ENCODE peak calls at places on chromosomes 16 and 17, in seven cellular contexts. L is NAMALWA, T is NCI-H1048, M is sigmoid colon, Q is fibroblast of pulmonary artery, J is ACHN, G is NCI-H1417. K is an unnamed sample.

GRCh38 chr16:67179421-67180080 is 4.2 kb downstream of the MATCAP1 start:
- DNase-seq in L (peak; percentile 53), T (no peak), M (no peak), Q (no peak), J (peak; percentile 53), G (no peak), K (peak; percentile 49)

GRCh38 chr17:69314246-69315030 is 12.5 kb downstream of the ABCA5 start:
- DNase-seq in L (no peak), T (no peak), M (no peak), Q (no peak), J (no peak), G (peak; percentile 60), K (no peak)

GRCh38 chr17:74780443-74781238 is 4.5 kb upstream of the NAT9 start:
- DNase-seq in L (peak; percentile 88), T (no peak), M (no peak), Q (no peak), J (peak; percentile 74), G (peak; percentile 9), K (peak; percentile 78)

GRCh38 chr17:66038125-66038524 is 153.8 kb downstream of the CEP112 start:
- DNase-seq in L (no peak), T (no peak), M (no peak), Q (no peak), J (no peak), G (no peak), K (no peak)

GRCh38 chr16:46690281-46691178 is 1.1 kb downstream of the ORC6 start:
- DNase-seq in L (no peak), T (no peak), M (no peak), Q (peak; percentile 49), J (no peak), G (peak; percentile 43), K (peak; percentile 44)

GRCh38 chr16:84038491-84038890 is 4.1 kb downstream of the SLC38A8 start:
- DNase-seq in L (no peak), T (no peak), M (no peak), Q (no peak), J (no peak), G (no peak), K (no peak)

GRCh38 chr17:50201226-50201854 is at the start of gene COL1A1:
- DNase-seq in L (no peak), T (no peak), M (peak; percentile 97), Q (peak; percentile 87), J (no peak), G (no peak), K (no peak)

GRCh38 chr16:660459-661183 is 7.3 kb upstream of the RHOT2 start:
- DNase-seq in L (peak; percentile 89), T (peak; percentile 46), M (peak; percentile 96), Q (peak; percentile 76), J (peak; percentile 89), G (peak; percentile 91), K (peak; percentile 90)

GRCh38 chr17:28985950-28986713 is 19.7 kb downstream of the SEZ6 start:
- DNase-seq in L (no peak), T (no peak), M (no peak), Q (no peak), J (no peak), G (peak; percentile 96), K (no peak)

GRCh38 chr17:58120195-58120822 is 27.9 kb upstream of the OR4D1 start:
- DNase-seq in L (peak; percentile 64), T (no peak), M (no peak), Q (peak; percentile 79), J (peak; percentile 67), G (no peak), K (peak; percentile 64)

GRCh38 chr17:15463363-15463762 is 4.1 kb downstream of the CDRT4 start:
- DNase-seq in L (no peak), T (no peak), M (peak; percentile 78), Q (peak; percentile 68), J (peak; percentile 23), G (no peak), K (no peak)

GRCh38 chr16:2515180-2515803 is 1.5 kb downstream of the ATP6V0C start:
- DNase-seq in L (peak; percentile 29), T (no peak), M (no peak), Q (no peak), J (no peak), G (no peak), K (no peak)

GRCh38 chr17:38498353-38498752 is 70.1 kb downstream of the ARHGAP23 start:
- DNase-seq in L (no peak), T (no peak), M (no peak), Q (no peak), J (no peak), G (no peak), K (no peak)

GRCh38 chr17:50042211-50042610 is 13.7 kb upstream of the ITGA3 start:
- DNase-seq in L (no peak), T (no peak), M (no peak), Q (no peak), J (no peak), G (no peak), K (no peak)

GRCh38 chr17:700504-701094 is 14.0 kb downstream of the VPS53 start:
- DNase-seq in L (peak; percentile 34), T (no peak), M (no peak), Q (peak; percentile 63), J (peak; percentile 51), G (peak; percentile 31), K (peak; percentile 58)

GRCh38 chr17:7883781-7884386 is 4.7 kb upstream of the CHD3 start:
- DNase-seq in L (peak; percentile 24), T (no peak), M (no peak), Q (peak; percentile 41), J (peak; percentile 39), G (peak; percentile 43), K (peak; percentile 27)

GRCh38 chr17:82831041-82831817 is 8.6 kb downstream of the ZNF750 start:
- DNase-seq in L (no peak), T (no peak), M (no peak), Q (no peak), J (no peak), G (no peak), K (no peak)

GRCh38 chr17:45920083-45920482 is 25.7 kb downstream of the MAPT start:
- DNase-seq in L (no peak), T (no peak), M (no peak), Q (no peak), J (no peak), G (no peak), K (no peak)

GRCh38 chr16:73047221-73047535 is 750 bp downstream of the ZFHX3 start:
- DNase-seq in L (no peak), T (no peak), M (no peak), Q (peak; percentile 58), J (no peak), G (no peak), K (no peak)

K was measured in SK-MEL-5.